ENCODE peak calls at places on chromosome 20, in six cellular contexts. Y is fibroblast of lung, M is fibroblast of pulmonary artery, E is upper lobe of right lung, Q is mucosa of descending colon, L is adrenal gland. N is an unnamed sample.

GRCh38 chr20:35820715-35821114 is 48.9 kb downstream of the PHF20 start:
- DNase-seq in Y (peak), M (peak), E (peak), Q (no peak), L (peak), N (no peak)

GRCh38 chr20:25220021-25220730 is 24.7 kb downstream of the ENTPD6 start:
- DNase-seq in Y (no peak), M (no peak), E (no peak), Q (no peak), L (no peak), N (no peak)

GRCh38 chr20:51705400-51705799 is 62.8 kb downstream of the ATP9A start:
- DNase-seq in Y (no peak), M (no peak), E (no peak), Q (no peak), L (no peak), N (no peak)

GRCh38 chr20:25256226-25256859 is 8.5 kb downstream of the PYGB start:
- DNase-seq in Y (no peak), M (peak), E (peak), Q (no peak), L (no peak), N (no peak)

GRCh38 chr20:39993737-39994136 is 695.3 kb downstream of the MAFB start:
- DNase-seq in Y (no peak), M (no peak), E (no peak), Q (no peak), L (peak), N (no peak)

GRCh38 chr20:25761596-25761995 is 64.9 kb upstream of the ZNF337 start:
- DNase-seq in Y (no peak), M (no peak), E (no peak), Q (no peak), L (no peak), N (no peak)

GRCh38 chr20:63572788-63573738 is 976 bp downstream of the HELZ2 start:
- DNase-seq in Y (no peak), M (no peak), E (no peak), Q (no peak), L (no peak), N (no peak)

GRCh38 chr20:45779011-45779915 is 12.4 kb downstream of the WFDC3 start:
- DNase-seq in Y (peak), M (peak), E (peak), Q (peak), L (peak), N (peak)

GRCh38 chr20:32772046-32772445 is 9.9 kb downstream of the DNMT3B start:
- DNase-seq in Y (no peak), M (no peak), E (no peak), Q (no peak), L (no peak), N (no peak)

GRCh38 chr20:56752274-56752673 is 123.2 kb downstream of the TFAP2C start:
- DNase-seq in Y (no peak), M (no peak), E (no peak), Q (no peak), L (no peak), N (peak)

GRCh38 chr20:24981750-24982149 is 10.8 kb downstream of the APMAP start:
- DNase-seq in Y (no peak), M (no peak), E (peak), Q (no peak), L (peak), N (no peak)

GRCh38 chr20:23629542-23630391 is 8.0 kb downstream of the CST3 start:
- DNase-seq in Y (no peak), M (no peak), E (no peak), Q (no peak), L (no peak), N (no peak)

GRCh38 chr20:12737497-12737896 is 271.3 kb upstream of the SPTLC3 start:
- DNase-seq in Y (no peak), M (no peak), E (no peak), Q (no peak), L (no peak), N (no peak)

GRCh38 chr20:41497186-41497895 is 120.8 kb downstream of the CHD6 start:
- DNase-seq in Y (peak), M (no peak), E (no peak), Q (no peak), L (no peak), N (no peak)

GRCh38 chr20:311603-312002 is 13.7 kb upstream of the SOX12 start:
- DNase-seq in Y (no peak), M (no peak), E (no peak), Q (no peak), L (no peak), N (no peak)

GRCh38 chr20:6560978-6561377 is 206.5 kb upstream of the BMP2 start:
- DNase-seq in Y (no peak), M (no peak), E (no peak), Q (no peak), L (no peak), N (no peak)

DNA sequence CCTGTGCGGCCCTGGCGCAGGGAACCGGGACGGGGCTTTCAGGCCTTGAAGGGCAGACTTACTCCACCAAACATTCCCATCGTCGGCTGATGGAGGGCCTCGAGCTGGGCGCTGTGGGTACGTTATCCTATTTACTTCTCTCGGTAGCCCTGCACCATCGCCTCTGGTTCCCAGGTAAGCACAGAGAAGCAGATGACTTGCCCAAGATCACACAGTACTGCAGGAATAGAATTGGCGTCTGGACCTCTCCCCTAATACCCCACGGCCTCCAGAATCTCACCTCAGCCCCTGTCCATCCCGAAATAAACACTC is 46.4 kb downstream of the PDYN start:
- DNase-seq in Y (no peak), M (no peak), E (no peak), Q (no peak), L (no peak), N (no peak)
- H3K4me3 ChIP-seq in Y (no peak), M (no peak), E (peak), Q (no peak), L (no peak), N (no peak)

GRCh38 chr20:49561806-49562205 is 6.1 kb downstream of the PTGIS start:
- DNase-seq in Y (no peak), M (no peak), E (no peak), Q (no peak), L (no peak), N (no peak)

GRCh38 chr20:49560186-49560585 is 7.8 kb downstream of the PTGIS start:
- DNase-seq in Y (no peak), M (no peak), E (no peak), Q (no peak), L (no peak), N (no peak)

GRCh38 chr20:49562341-49563014 is 5.5 kb downstream of the PTGIS start:
- DNase-seq in Y (peak), M (peak), E (no peak), Q (peak), L (peak), N (no peak)

GRCh38 chr20:49560646-49561045 is 7.3 kb downstream of the PTGIS start:
- DNase-seq in Y (no peak), M (no peak), E (no peak), Q (no peak), L (no peak), N (no peak)

GRCh38 chr20:49561256-49561655 is 6.7 kb downstream of the PTGIS start:
- DNase-seq in Y (no peak), M (no peak), E (no peak), Q (no peak), L (no peak), N (no peak)
- H3K4me3 ChIP-seq in Y (no peak), M (no peak), E (no peak), Q (no peak), L (no peak), N (no peak)

GRCh38 chr20:59571591-59572314 is 32.6 kb upstream of the PHACTR3 start:
- DNase-seq in Y (peak), M (peak), E (peak), Q (peak), L (peak), N (peak)
- H3K4me3 ChIP-seq in Y (peak), M (peak), E (peak), Q (no peak), L (no peak), N (peak)

GRCh38 chr20:37406010-37406998 is 60.4 kb downstream of the SRC start:
- DNase-seq in Y (no peak), M (no peak), E (peak), Q (no peak), L (no peak), N (peak)

GRCh38 chr20:37407117-37407566 is 61.2 kb downstream of the SRC start:
- DNase-seq in Y (no peak), M (no peak), E (no peak), Q (no peak), L (no peak), N (peak)

GRCh38 chr20:37408202-37408929 is 62.4 kb downstream of the SRC start:
- DNase-seq in Y (no peak), M (no peak), E (no peak), Q (no peak), L (no peak), N (no peak)

GRCh38 chr20:37407573-37408002 is 61.6 kb downstream of the SRC start:
- DNase-seq in Y (no peak), M (no peak), E (no peak), Q (no peak), L (no peak), N (no peak)

GRCh38 chr20:37408930-37409210 is 62.9 kb downstream of the SRC start:
- DNase-seq in Y (no peak), M (no peak), E (no peak), Q (no peak), L (no peak), N (no peak)
- H3K4me3 ChIP-seq in Y (no peak), M (no peak), E (no peak), Q (no peak), L (no peak), N (no peak)

GRCh38 chr20:3811421-3812258 is 8.7 kb upstream of the AP5S1 start:
- DNase-seq in Y (peak), M (peak), E (peak), Q (peak), L (peak), N (peak)
- H3K4me3 ChIP-seq in Y (peak), M (peak), E (peak), Q (no peak), L (no peak), N (peak)

DNA sequence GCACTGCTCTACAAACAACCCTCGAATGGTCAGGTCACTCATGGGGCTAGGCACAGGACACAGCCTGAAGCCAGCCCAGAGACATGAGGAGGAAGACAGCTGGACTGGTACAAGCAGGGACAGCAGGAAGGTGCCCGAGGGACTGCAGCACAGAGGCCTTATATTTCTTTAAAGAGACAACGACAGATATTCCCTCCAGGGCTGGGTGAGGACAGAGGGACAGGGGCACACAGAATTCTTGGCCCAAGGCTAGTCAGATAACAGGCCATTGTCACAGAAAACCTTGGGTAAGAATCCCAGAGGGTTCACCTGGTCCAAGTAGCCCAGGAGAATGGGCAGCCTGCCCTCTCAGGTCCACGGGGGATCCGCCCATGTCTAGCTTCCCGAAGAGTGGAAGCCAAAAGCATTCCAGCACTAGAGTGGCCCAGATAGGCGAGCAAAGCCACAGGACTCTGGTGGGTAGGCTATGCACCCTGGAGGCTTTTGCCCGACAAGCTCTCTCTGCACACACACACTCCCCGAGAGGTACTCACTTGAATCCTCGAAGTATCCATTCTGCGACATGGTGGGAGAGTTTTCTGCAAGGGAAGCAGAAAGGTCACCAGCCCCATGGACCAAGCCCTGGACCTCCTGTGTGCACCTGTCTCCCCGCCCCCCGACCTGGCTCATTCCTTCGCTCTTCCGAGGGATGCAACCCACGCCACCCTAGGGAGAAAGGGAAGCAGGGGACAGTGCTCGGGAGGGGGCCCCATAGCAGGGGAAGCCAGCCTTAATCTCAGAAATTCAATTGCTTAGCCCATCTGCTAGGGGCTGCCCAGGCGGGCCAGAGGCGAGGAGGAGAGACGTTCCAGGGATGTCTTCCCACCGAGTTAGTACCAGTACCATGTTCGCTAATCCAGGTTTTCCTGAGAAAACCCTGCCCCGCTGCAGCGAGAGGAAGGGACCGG is 1.7 kb downstream of the SLC4A11 start:
- DNase-seq in Y (no peak), M (no peak), E (no peak), Q (no peak), L (no peak), N (no peak)
- H3K4me3 ChIP-seq in Y (peak), M (peak), E (no peak), Q (no peak), L (no peak), N (no peak)

GRCh38 chr20:47493954-47494293 is 7.8 kb upstream of the NCOA3 start:
- DNase-seq in Y (no peak), M (no peak), E (no peak), Q (peak), L (no peak), N (peak)
- H3K4me3 ChIP-seq in Y (no peak), M (no peak), E (no peak), Q (no peak), L (no peak), N (no peak)

GRCh38 chr20:60060593-60060992 is 102.4 kb downstream of the CDH26 start:
- DNase-seq in Y (no peak), M (no peak), E (peak), Q (no peak), L (no peak), N (peak)

GRCh38 chr20:60057123-60057865 is 99.1 kb downstream of the CDH26 start:
- DNase-seq in Y (peak), M (peak), E (no peak), Q (peak), L (peak), N (peak)

GRCh38 chr20:60057866-60058807 is 99.9 kb downstream of the CDH26 start:
- DNase-seq in Y (peak), M (peak), E (peak), Q (peak), L (no peak), N (peak)

GRCh38 chr20:60060006-60060557 is 101.9 kb downstream of the CDH26 start:
- DNase-seq in Y (no peak), M (no peak), E (no peak), Q (no peak), L (no peak), N (no peak)

DNA sequence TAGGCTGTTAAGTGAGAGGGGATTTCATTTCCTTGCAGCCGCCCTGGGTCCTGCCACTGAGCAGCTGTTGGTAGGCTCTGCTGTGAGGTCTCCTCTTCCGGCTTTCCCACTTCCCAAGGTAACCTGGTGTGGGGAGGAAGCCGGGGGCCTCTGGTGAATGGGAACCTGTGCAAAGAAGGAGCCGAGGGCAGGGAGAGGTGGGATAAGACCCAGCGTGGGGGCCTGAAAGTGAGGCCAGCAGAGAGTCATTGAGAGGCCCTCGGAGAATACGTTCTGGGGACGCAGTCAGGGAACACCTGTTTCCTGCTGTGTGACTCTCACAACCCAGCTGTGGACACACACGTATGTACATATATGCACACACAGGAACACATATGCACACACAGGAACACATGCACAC is 100.6 kb downstream of the CDH26 start:
- DNase-seq in Y (no peak), M (no peak), E (no peak), Q (no peak), L (no peak), N (no peak)
- H3K4me3 ChIP-seq in Y (no peak), M (no peak), E (no peak), Q (no peak), L (no peak), N (no peak)

GRCh38 chr20:53902968-53903651 is 167.3 kb downstream of the BCAS1 start:
- DNase-seq in Y (no peak), M (no peak), E (no peak), Q (no peak), L (no peak), N (no peak)

GRCh38 chr20:53901697-53902096 is 168.7 kb downstream of the BCAS1 start:
- DNase-seq in Y (no peak), M (no peak), E (no peak), Q (no peak), L (no peak), N (no peak)

GRCh38 chr20:53900380-53900999 is 169.9 kb downstream of the BCAS1 start:
- DNase-seq in Y (peak), M (peak), E (no peak), Q (no peak), L (no peak), N (peak)

GRCh38 chr20:53899351-53900167 is 170.8 kb downstream of the BCAS1 start:
- DNase-seq in Y (peak), M (peak), E (no peak), Q (peak), L (peak), N (peak)

DNA sequence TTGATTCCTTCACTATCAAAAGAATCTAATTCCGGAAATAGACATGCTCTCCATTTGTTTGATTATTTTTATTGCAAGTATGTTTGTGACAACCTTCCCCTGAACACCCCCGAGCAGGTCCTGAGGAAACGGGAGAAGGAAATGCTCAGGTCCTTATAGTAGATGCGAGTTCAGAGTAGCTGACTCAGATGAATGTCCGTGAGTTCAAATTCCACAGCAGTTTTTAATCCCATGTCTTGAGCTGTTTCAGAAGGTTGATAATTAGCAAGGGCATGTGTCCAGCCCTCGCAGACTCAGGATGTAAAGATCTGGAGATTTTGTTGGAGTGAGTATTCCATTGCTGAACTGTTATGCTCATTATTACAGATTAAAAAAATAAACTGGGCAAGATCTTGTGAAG is 169.3 kb downstream of the BCAS1 start:
- DNase-seq in Y (no peak), M (peak), E (no peak), Q (peak), L (no peak), N (peak)
- H3K4me3 ChIP-seq in Y (no peak), M (no peak), E (no peak), Q (no peak), L (no peak), N (no peak)

GRCh38 chr20:17646209-17646717 is 35.8 kb downstream of the RRBP1 start:
- DNase-seq in Y (peak), M (no peak), E (peak), Q (no peak), L (peak), N (no peak)
- H3K4me3 ChIP-seq in Y (no peak), M (no peak), E (no peak), Q (no peak), L (no peak), N (no peak)

N was measured in bronchial epithelial cell.